ENCODE peak calls at places on chromosomes 13 and 19, in nine cellular contexts. X is AG09309; O is transverse colon; E is HFF-Myc; A is heart right ventricle; W is activated CD8-positive, alpha-beta T cell treated with anti-CD3 and anti-CD28 coated beads for 36 hours; U is left lung; K is ovary; P is fibroblast of lung. R is an unnamed sample.
A peak's percentile ranks its signal among the peaks of the same experiment; 100 is the strongest.

GRCh38 chr13:113926951-113927660 is 46.8 kb downstream of the C13orf46 start:
- DNase-seq in X (no peak), O (no peak), E (no peak), A (peak; percentile 63), W (no peak), U (no peak), K (peak; percentile 38), P (no peak), R (no peak)

GRCh38 chr13:59960683-59961082 is 203.0 kb downstream of the DIAPH3 start:
- DNase-seq in X (no peak), O (no peak), E (no peak), A (no peak), W (no peak), U (no peak), K (no peak), P (no peak), R (no peak)

GRCh38 chr19:50187937-50188336 is 15.5 kb upstream of the MYH14 start:
- DNase-seq in X (no peak), O (peak; percentile 80), E (no peak), A (no peak), W (no peak), U (no peak), K (no peak), P (no peak), R (no peak)

GRCh38 chr13:94708031-94708571 is 4.2 kb downstream of the SOX21 start:
- DNase-seq in X (no peak), O (no peak), E (no peak), A (no peak), W (no peak), U (no peak), K (no peak), P (no peak), R (no peak)

GRCh38 chr19:3625996-3626472 is 556 bp downstream of the CACTIN start:
- DNase-seq in X (no peak), O (no peak), E (no peak), A (no peak), W (peak; percentile 29), U (no peak), K (no peak), P (peak; percentile 18), R (no peak)

GRCh38 chr19:29029271-29029670 is 183.7 kb downstream of the UQCRFS1 start:
- DNase-seq in X (peak; percentile 5), O (no peak), E (no peak), A (no peak), W (no peak), U (no peak), K (no peak), P (no peak), R (no peak)

GRCh38 chr19:47628058-47628771 is 19.3 kb downstream of the BICRA start:
- DNase-seq in X (no peak), O (no peak), E (no peak), A (no peak), W (no peak), U (no peak), K (no peak), P (no peak), R (no peak)

GRCh38 chr19:34676697-34677385 is at the start of gene SCGB2B2:
- DNase-seq in X (peak; percentile 24), O (no peak), E (peak; percentile 9), A (no peak), W (peak; percentile 77), U (no peak), K (peak; percentile 50), P (no peak), R (no peak)

GRCh38 chr13:99812611-99813010 is 159.0 kb downstream of the ZIC5 start:
- DNase-seq in X (peak; percentile 20), O (no peak), E (no peak), A (no peak), W (no peak), U (no peak), K (no peak), P (peak; percentile 71), R (no peak)

GRCh38 chr19:1035998-1036621 is 3.8 kb upstream of the ABCA7 start:
- DNase-seq in X (no peak), O (peak; percentile 7), E (no peak), A (no peak), W (peak; percentile 46), U (no peak), K (no peak), P (no peak), R (no peak)
- TF ChIP-seq CTCF in X (no peak), O (no peak), E (no peak), A (no peak), W (peak; percentile 21), U (no peak), K (no peak), P (no peak), R (no peak)

DNA sequence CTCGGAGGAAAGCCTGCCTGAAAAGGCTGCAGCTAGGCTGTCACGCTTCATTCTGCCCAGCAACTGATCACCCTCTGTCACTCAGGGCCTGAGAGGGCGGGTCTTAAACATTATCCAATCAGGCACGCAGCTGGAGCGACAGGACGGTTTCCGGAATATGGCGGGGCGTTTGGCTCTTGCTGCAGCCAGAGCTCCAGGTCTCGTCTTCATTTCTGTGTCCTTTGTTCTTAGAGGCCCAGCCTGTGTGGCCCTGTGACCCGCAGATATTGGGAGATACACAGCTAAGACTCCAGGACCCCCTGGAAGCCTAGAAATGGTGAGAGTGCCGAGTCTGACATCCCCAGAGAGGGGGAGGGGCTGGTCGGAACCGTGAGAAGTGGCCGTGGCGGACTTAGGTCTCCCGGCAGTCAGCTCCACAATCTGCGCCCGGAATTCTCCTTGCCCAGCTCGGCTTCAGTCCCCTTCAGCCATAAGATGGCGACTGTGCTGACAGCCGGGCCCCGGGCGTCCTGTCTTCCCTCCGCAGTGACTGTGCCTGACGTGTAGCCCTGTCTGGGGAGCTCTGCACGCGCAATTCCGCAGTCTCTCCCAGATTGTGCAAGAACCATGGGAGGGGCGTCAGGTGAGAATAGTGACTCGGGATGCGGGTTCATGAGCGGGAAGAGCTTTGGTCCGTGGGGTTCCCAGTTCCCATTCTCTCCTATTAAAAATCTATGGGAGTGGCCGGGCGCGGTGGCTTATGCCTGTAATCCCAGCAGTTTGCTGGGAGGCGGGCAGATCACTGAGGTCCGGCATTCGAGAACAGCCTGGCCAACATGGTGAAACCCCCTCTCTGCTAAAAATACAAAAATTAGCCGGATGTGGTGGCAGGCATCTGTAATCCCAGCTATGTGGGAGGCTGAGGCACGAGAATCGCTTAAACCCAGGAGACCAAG is at the start of gene ZNF429:
- DNase-seq in X (peak; percentile 79), O (peak; percentile 94), E (peak; percentile 84), A (peak; percentile 88), W (peak; percentile 97), U (peak; percentile 94), K (peak; percentile 90), P (peak; percentile 92), R (peak; percentile 88)
- TF ChIP-seq CTCF in X (no peak), O (no peak), E (no peak), A (peak; percentile 37), W (no peak), U (no peak), K (no peak), P (no peak), R (no peak)

DNA sequence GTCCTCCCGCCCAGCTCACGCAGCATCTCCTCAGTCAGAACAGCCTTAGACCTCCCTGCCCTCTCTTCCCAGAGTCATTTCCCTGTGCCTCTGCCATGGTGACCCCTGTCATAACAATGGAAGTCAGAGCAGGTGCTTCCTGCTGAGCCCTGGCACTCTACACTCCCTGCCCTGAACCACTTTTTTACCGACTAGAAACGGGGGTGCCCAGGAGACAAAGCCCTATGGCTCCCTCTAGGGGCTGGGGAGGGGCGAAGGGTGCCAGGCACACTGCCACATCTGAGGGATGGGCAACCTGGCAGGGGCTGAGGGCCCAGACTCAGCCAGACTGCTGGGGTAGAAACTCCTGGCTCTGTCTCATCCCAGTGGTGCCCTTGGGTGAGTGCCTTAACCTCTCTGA is 16.4 kb downstream of the ZNF574 start:
- DNase-seq in X (no peak), O (peak; percentile 65), E (no peak), A (no peak), W (peak; percentile 64), U (no peak), K (no peak), P (no peak), R (peak; percentile 60)
- TF ChIP-seq CTCF in X (peak; percentile 50), O (peak; percentile 48), E (peak; percentile 69), A (peak; percentile 53), W (peak; percentile 53), U (no peak), K (no peak), P (peak; percentile 41), R (no peak)

DNA sequence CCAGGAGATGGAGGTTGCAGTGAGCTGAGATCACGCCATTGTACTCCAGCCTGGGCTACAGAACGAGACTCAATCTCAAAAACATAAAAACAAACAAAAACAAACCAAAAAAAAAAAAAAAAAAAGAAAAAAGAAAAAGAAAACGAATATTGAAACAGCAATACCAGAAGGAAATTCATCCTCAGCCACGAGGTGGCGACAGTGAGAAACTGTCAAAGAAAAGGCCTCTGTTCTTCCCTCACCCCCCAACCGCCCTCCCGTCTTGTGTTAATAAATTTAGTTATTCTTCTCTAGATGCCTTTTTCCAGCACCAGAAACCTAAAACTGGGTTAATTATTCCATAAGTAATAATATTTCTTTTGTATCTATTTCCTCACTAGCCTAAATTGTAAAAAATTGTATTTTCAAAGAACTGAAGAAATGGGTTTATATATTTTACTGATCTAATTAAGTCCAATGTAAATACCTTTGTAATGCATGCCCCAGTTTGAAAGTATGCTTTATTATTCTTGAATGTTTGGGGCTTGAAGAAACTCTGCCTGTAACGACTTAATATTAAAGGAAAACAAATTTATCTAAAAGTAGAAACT is 38.6 kb downstream of the LIG4 start:
- DNase-seq in X (no peak), O (peak; percentile 37), E (no peak), A (no peak), W (peak; percentile 80), U (no peak), K (no peak), P (no peak), R (peak; percentile 51)
- TF ChIP-seq CTCF in X (peak; percentile 48), O (peak; percentile 37), E (peak; percentile 29), A (peak; percentile 42), W (peak; percentile 72), U (peak; percentile 34), K (no peak), P (peak; percentile 33), R (peak; percentile 77)

R was measured in endothelial cell.